ENCODE peak calls at places on chromosomes 11 and 22, in six cellular contexts. J, X, D, N, C and Z are unnamed samples.

GRCh38 chr22:30591191-30591587 is 521 bp downstream of the PES1 start:
- DNase-seq in J (no peak), D (no peak), C (peak), X (peak), N (no peak), Z (peak)

GRCh38 chr22:29706493-29706892 is 13.3 kb upstream of the CABP7 start:
- DNase-seq in X (no peak), J (no peak), C (peak), D (no peak), N (no peak), Z (no peak)

GRCh38 chr11:112455791-112456190 is 195.1 kb upstream of the PLET1 start:
- DNase-seq in N (no peak), D (no peak), C (peak), X (peak), J (no peak), Z (no peak)

GRCh38 chr11:11622772-11623531 is 1.1 kb upstream of the GALNT18 start:
- DNase-seq in N (no peak), X (no peak), D (no peak), C (no peak), J (peak), Z (no peak)

GRCh38 chr11:29320196-29320595 is 696.6 kb downstream of the KCNA4 start:
- DNase-seq in N (no peak), X (peak), D (no peak), C (peak), J (no peak), Z (peak)

GRCh38 chr11:65432686-65433582 is 10.3 kb downstream of the NEAT1 start:
- DNase-seq in X (peak), J (peak), C (peak), N (no peak), D (no peak), Z (peak)

GRCh38 chr11:115893701-115894100 is 389.5 kb upstream of the CADM1 start:
- DNase-seq in C (peak), D (no peak), J (no peak), N (no peak), X (no peak), Z (no peak)

GRCh38 chr11:74473382-74474201 is 6.2 kb upstream of the KCNE3 start:
- DNase-seq in X (no peak), D (no peak), N (no peak), J (no peak), C (no peak), Z (no peak)

GRCh38 chr11:67240575-67241389 is 25.5 kb upstream of the GRK2 start:
- DNase-seq in X (peak), N (peak), C (peak), J (peak), D (no peak), Z (peak)

GRCh38 chr11:43626798-43627197 is 53.7 kb upstream of the HSD17B12 start:
- DNase-seq in D (no peak), X (no peak), N (no peak), C (no peak), J (no peak), Z (no peak)

GRCh38 chr11:4569075-4569474 is 12.5 kb upstream of the OR52I2 start:
- DNase-seq in N (no peak), D (no peak), C (no peak), X (no peak), J (no peak), Z (no peak)

GRCh38 chr22:24413271-24413670 is 14.1 kb upstream of the ADORA2A start:
- DNase-seq in X (no peak), N (no peak), J (no peak), D (no peak), C (no peak), Z (no peak)

GRCh38 chr11:111795333-111795985 is 29.3 kb upstream of the PPP2R1B start:
- DNase-seq in N (no peak), C (peak), D (no peak), X (no peak), J (no peak), Z (peak)

GRCh38 chr22:19397729-19398094 is 33.8 kb downstream of the HIRA start:
- DNase-seq in D (no peak), C (no peak), X (no peak), J (no peak), N (no peak), Z (no peak)

GRCh38 chr11:70301191-70301590 is 30.7 kb downstream of the PPFIA1 start:
- DNase-seq in C (no peak), D (no peak), X (no peak), J (no peak), N (no peak), Z (no peak)

GRCh38 chr22:17476838-17477237 is 86.5 kb upstream of the SLC25A18 start:
- DNase-seq in D (no peak), C (no peak), N (no peak), J (no peak), X (peak), Z (peak)
- H3K4me3 ChIP-seq in D (peak), C (no peak), N (no peak), J (no peak), X (peak), Z (no peak)

DNA sequence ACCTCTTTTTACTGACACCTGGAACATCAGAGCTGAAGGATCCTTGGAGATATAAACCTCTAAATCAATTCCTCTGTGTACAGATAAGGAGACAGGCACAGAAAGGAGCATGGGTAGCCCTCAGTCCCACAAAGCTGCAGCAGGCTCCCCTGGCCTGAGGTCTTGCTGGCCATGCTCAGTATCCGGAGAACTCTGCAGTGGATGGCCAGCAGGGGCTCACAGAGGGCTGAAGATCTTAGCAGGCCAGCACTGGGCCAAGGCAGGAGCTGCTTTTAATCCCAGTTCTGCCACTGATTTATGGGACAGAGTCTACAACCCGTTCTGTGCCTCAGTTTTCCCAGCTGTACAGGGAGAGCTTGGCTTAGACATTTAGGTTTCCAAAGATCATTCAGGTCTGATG is 52.6 kb upstream of the LRRC32 start:
- DNase-seq in N (no peak), X (no peak), D (no peak), C (no peak), J (no peak), Z (no peak)
- TF ChIP-seq CTCF in N (no peak), X (no peak), D (no peak), C (no peak), J (no peak), Z (no peak)

DNA sequence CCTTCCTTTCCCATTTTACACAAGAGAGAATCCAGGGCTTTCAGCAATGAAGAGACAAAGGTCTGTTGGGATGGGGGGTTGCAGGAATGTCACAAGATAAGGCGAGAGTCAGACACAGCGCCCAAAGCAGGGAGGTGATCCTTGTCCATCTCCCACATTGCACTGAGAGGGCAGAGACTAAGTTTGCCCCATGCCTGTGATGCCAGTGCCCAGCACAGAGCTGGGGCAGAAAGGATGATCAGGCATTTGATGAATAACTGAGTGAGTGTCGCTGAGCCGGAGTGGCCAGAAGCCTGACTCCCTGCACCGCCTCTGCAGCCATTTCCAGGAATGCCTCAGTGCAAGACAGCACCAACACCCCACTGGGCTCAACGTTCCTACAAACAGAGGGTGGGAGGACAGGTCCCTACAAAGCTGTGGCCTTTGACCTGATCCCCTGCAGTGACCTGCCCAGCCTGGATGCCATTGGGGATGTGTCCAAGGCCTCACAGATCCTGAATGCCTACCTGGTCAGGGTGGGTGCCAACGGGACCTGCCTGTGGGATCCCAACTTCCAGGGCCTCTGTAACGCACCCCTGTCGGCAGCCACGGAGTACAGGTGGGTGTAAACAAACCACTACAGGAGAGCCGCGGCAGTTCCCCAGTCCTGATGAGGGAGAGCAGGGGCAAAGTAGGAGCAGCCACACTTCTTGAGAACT is 2.3 kb downstream of the UPK3A start:
- DNase-seq in D (no peak), C (no peak), X (no peak), J (no peak), N (no peak), Z (no peak)
- H3K4me3 ChIP-seq in D (no peak), C (no peak), X (no peak), J (no peak), N (no peak), Z (no peak)

DNA sequence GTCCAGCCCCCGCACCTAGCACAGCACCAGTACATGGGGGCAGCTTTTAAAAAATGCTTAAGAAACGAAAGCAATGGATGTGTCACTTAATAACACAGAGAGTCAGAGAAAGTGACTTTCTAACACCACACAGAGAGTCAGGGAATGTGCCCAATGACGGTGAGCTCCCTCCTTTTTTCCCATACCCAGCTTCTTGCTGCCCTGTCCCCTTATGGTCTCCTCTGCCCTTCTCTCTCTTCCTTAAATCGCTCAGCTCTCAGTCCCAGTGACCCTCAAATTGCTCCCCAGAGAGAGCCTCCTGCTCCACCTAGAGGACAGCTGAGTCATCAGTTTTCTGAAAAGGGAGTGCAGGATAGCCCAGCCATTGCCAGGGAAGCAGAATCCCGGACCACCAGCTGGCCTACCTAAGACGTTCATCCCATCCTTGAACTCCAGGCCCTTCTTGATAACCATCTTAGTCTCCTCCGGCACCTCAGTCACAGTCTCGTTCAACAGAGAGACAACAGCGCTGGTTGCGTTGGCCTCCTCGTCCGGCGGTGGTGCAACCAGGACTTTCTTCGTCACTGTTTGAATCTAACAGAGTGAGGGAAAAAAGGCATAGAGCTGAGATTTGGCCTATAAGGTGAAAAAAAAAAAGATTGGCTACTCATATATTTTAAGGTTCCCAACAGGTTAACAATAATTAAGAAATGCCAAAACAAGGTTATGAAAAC is 113.5 kb downstream of the SLC1A2 start:
- DNase-seq in D (no peak), N (no peak), C (peak), J (no peak), X (peak), Z (peak)
- TF ChIP-seq CTCF in D (peak), N (no peak), C (peak), J (peak), X (peak), Z (peak)

DNA sequence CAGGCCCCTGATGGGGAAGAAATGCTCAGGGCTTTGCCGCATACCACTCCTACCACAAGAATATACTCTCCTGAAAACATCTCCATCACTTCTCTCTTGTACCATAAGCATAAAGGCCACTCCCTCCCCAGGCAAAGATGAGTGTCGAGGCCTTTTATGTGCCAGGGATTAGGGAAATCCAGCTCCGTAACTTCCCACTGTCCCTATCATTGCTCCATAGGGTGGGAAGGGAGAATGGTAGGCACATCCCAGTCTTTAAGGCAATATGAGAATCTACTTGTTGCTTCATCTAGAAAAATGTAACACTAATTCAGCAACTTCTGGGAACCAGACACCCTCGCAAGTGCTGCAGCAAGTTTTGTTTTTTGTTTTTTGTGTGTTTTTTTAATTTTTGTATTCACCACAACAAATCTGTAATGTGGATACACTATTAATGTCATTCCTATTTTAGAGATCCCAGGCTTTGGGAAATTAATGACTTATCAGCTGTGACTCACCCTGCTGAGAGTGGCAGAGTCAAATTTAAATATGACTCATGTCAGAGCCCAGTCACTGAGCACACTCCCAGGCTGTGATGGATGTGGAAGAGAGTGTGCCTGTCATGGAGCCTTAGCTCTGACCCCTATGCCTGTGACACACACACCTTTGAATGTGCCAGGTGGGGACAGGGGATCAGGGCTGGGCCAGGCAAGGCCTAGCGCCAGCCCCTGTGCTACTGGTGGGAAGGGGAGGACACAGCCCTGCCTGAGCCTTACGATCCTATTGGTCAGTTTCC is 23.4 kb downstream of the PANX1 start:
- DNase-seq in N (no peak), D (peak), X (peak), C (peak), J (no peak), Z (peak)
- H3K4me3 ChIP-seq in N (no peak), D (no peak), X (no peak), C (no peak), J (no peak), Z (no peak)

GRCh38 chr11:19321351-19321750 is 80.6 kb upstream of the E2F8 start:
- DNase-seq in D (no peak), C (no peak), N (no peak), J (no peak), X (no peak), Z (no peak)

GRCh38 chr11:19326499-19326898 is 85.8 kb upstream of the E2F8 start:
- DNase-seq in J (no peak), X (peak), D (no peak), N (no peak), C (peak), Z (peak)

GRCh38 chr11:19320764-19321163 is 80.0 kb upstream of the E2F8 start:
- DNase-seq in J (no peak), D (no peak), X (no peak), C (no peak), N (no peak), Z (peak)

GRCh38 chr11:19327280-19327679 is 86.5 kb upstream of the E2F8 start:
- DNase-seq in D (no peak), J (no peak), X (no peak), N (no peak), C (no peak), Z (no peak)

GRCh38 chr11:19323502-19323901 is 82.8 kb upstream of the E2F8 start:
- DNase-seq in C (no peak), D (no peak), N (no peak), X (peak), J (no peak), Z (peak)
- TF ChIP-seq CTCF in C (no peak), D (no peak), N (no peak), X (peak), J (no peak), Z (peak)

DNA sequence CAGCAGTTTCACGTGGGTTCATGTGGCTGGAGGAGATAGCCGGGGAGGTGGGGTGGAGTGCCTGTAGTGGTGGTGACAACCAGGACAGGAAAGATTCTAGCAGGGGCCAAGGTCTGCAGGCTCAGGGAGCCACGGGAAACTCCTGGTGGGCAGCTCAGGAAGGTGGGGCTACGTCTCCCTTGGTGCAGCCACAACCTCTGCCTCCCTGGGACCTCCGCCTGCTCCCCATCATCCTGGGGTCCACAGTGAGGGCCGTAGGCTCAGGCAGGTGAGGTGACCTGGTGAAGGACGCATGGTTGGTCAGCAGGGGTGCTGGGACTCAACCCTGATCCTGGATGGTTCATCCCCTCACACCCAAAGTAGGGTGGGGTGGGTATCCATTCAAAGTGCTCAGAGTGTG is 524.1 kb downstream of the TBC1D22A start:
- DNase-seq in C (no peak), X (no peak), N (no peak), D (no peak), J (no peak), Z (no peak)
- H3K4me3 ChIP-seq in C (no peak), X (no peak), N (no peak), D (no peak), J (no peak), Z (no peak)

GRCh38 chr22:39935622-39936021 is 24.6 kb upstream of the TMA7B start:
- DNase-seq in J (no peak), D (no peak), N (no peak), C (no peak), X (no peak), Z (no peak)
- TF ChIP-seq CTCF in J (no peak), D (no peak), N (no peak), C (no peak), X (no peak), Z (no peak)

DNA sequence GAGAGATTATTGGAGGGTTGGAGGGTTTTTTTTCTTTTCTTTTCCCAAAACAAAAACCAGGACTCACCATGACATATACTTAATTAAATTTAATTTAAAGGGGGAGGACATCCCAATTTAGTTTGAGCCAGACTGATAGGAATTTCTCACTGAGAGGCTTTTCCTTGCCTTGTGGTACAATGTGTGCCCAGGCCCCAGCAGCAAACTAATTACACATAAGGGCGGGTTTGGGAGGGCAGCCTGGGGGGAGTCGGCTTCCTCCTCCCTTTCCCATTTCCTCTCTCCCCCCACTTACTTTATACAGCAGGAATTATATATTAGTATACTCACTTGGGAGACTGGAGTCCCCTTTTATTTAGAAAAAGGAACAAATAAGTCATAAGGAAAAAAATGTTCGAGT is 2.9 kb downstream of the TEAD1 start:
- DNase-seq in C (peak), J (no peak), X (no peak), N (no peak), D (no peak), Z (peak)
- H3K4me3 ChIP-seq in C (peak), J (peak), X (peak), N (no peak), D (peak), Z (peak)